ENCODE peak calls at places on chromosomes 6 and 20, in seven cellular contexts. W is tibial nerve, M is HCT116, S is cardiac fibroblast, T is IMR-90, N is AG04450, Z is psoas muscle. C is an unnamed sample.

GRCh38 chr6:29770286-29770685 is 47.1 kb downstream of the HLA-F start:
- DNase-seq in W (no peak), M (no peak), S (no peak), T (no peak), N (no peak), Z (no peak), C (no peak)

GRCh38 chr6:835476-836160 is 142.7 kb upstream of the EXOC2 start:
- DNase-seq in W (no peak), M (no peak), S (no peak), T (no peak), N (no peak), Z (no peak), C (no peak)

GRCh38 chr6:87421576-87421975 is 13.8 kb downstream of the CFAP206 start:
- DNase-seq in W (no peak), M (no peak), S (no peak), T (no peak), N (no peak), Z (no peak), C (no peak)

GRCh38 chr20:31972481-31973386 is 4.8 kb downstream of the XKR7 start:
- DNase-seq in W (no peak), M (no peak), S (no peak), T (peak), N (no peak), Z (no peak), C (no peak)

GRCh38 chr6:127463056-127463455 is 3.9 kb upstream of the KIAA0408 start:
- DNase-seq in W (no peak), M (no peak), S (peak), T (peak), N (no peak), Z (no peak), C (no peak)

GRCh38 chr6:169654590-169655391 is 47.0 kb downstream of the WDR27 start:
- DNase-seq in W (peak), M (no peak), S (peak), T (peak), N (peak), Z (peak), C (peak)

GRCh38 chr6:113825776-113826175 is 31.4 kb upstream of the MARCKS start:
- DNase-seq in W (peak), M (no peak), S (peak), T (peak), N (no peak), Z (peak), C (peak)

GRCh38 chr6:163183791-163184190 is 230.7 kb upstream of the QKI start:
- DNase-seq in W (no peak), M (no peak), S (peak), T (no peak), N (no peak), Z (no peak), C (no peak)

GRCh38 chr6:81575446-81575845 is 177.0 kb downstream of the TENT5A start:
- DNase-seq in W (no peak), M (no peak), S (no peak), T (peak), N (no peak), Z (no peak), C (no peak)

GRCh38 chr6:46676604-46677313 is 10.9 kb upstream of the TDRD6 start:
- DNase-seq in W (no peak), M (no peak), S (no peak), T (no peak), N (no peak), Z (no peak), C (no peak)

GRCh38 chr20:32970115-32970972 is 33.9 kb downstream of the SUN5 start:
- DNase-seq in W (no peak), M (no peak), S (no peak), T (no peak), N (no peak), Z (no peak), C (no peak)

GRCh38 chr6:111148110-111148509 is 60.8 kb downstream of the SLC16A10 start:
- DNase-seq in W (no peak), M (no peak), S (no peak), T (no peak), N (no peak), Z (no peak), C (no peak)

GRCh38 chr6:24197892-24198291 is 71.9 kb downstream of the NRSN1 start:
- DNase-seq in W (no peak), M (no peak), S (no peak), T (no peak), N (no peak), Z (no peak), C (no peak)

GRCh38 chr6:88629838-88630462 is 333.5 kb downstream of the RNGTT start:
- DNase-seq in W (no peak), M (no peak), S (no peak), T (no peak), N (no peak), Z (no peak), C (no peak)

GRCh38 chr6:161305860-161306259 is 32.0 kb upstream of the AGPAT4 start:
- DNase-seq in W (no peak), M (no peak), S (no peak), T (no peak), N (no peak), Z (no peak), C (no peak)

GRCh38 chr20:62704341-62704948 is 4.2 kb upstream of the NTSR1 start:
- DNase-seq in W (peak), M (peak), S (peak), T (peak), N (peak), Z (peak), C (peak)

GRCh38 chr6:28586273-28586672 is 60.6 kb downstream of the GPX5 start:
- DNase-seq in W (no peak), M (no peak), S (no peak), T (no peak), N (no peak), Z (no peak), C (no peak)

GRCh38 chr20:19628570-19629134 is 129.4 kb upstream of the RIN2 start:
- DNase-seq in W (no peak), M (peak), S (peak), T (peak), N (peak), Z (no peak), C (peak)

GRCh38 chr6:139951172-139951571 is 576.7 kb upstream of the CITED2 start:
- DNase-seq in W (no peak), M (no peak), S (no peak), T (no peak), N (no peak), Z (no peak), C (no peak)

GRCh38 chr6:30322527-30323501 is 3.9 kb upstream of the TRIM39 start:
- DNase-seq in W (no peak), M (no peak), S (peak), T (peak), N (no peak), Z (peak), C (no peak)

GRCh38 chr6:136103763-136104311 is 146.3 kb downstream of the MTFR2 start:
- DNase-seq in W (no peak), M (no peak), S (peak), T (no peak), N (no peak), Z (peak), C (peak)

GRCh38 chr6:43938178-43939101 is 168.4 kb downstream of the VEGFA start:
- DNase-seq in W (no peak), M (no peak), S (no peak), T (no peak), N (no peak), Z (no peak), C (no peak)

GRCh38 chr20:33729101-33729500 is 2.7 kb upstream of the ZNF341 start:
- DNase-seq in W (no peak), M (no peak), S (no peak), T (no peak), N (no peak), Z (no peak), C (no peak)

GRCh38 chr6:99334526-99335127 is 14.8 kb downstream of the FAXC start:
- DNase-seq in W (no peak), M (peak), S (peak), T (peak), N (peak), Z (no peak), C (no peak)

GRCh38 chr6:117503211-117503610 is 20.7 kb downstream of the DCBLD1 start:
- DNase-seq in W (no peak), M (no peak), S (no peak), T (no peak), N (no peak), Z (no peak), C (no peak)

GRCh38 chr6:107820571-107821261 is 3.4 kb downstream of the SCML4 start:
- DNase-seq in W (no peak), M (no peak), S (peak), T (no peak), N (no peak), Z (no peak), C (no peak)

GRCh38 chr6:87589693-87590416 is at the start of the genes ORC3 and RARS2:
- DNase-seq in W (peak), M (peak), S (peak), T (peak), N (peak), Z (peak), C (peak)

GRCh38 chr6:43086022-43086658 is 10.0 kb downstream of the PTK7 start:
- DNase-seq in W (no peak), M (no peak), S (no peak), T (no peak), N (no peak), Z (no peak), C (no peak)

GRCh38 chr20:57596358-57596757 is 23.9 kb downstream of the ZBP1 start:
- DNase-seq in W (no peak), M (no peak), S (no peak), T (no peak), N (no peak), Z (no peak), C (no peak)

GRCh38 chr6:14727494-14728395 is 518.1 kb upstream of the JARID2 start:
- DNase-seq in W (no peak), M (no peak), S (no peak), T (no peak), N (no peak), Z (no peak), C (no peak)

GRCh38 chr6:3421763-3422456 is 34.9 kb downstream of the SLC22A23 start:
- DNase-seq in W (no peak), M (no peak), S (peak), T (peak), N (no peak), Z (no peak), C (no peak)

GRCh38 chr6:64266351-64266821 is 630.8 kb downstream of the PHF3 start:
- DNase-seq in W (no peak), M (no peak), S (no peak), T (no peak), N (no peak), Z (no peak), C (no peak)

GRCh38 chr20:44354979-44355502 is 458 bp upstream of the HNF4A start:
- DNase-seq in W (no peak), M (peak), S (no peak), T (no peak), N (no peak), Z (no peak), C (no peak)

GRCh38 chr6:53290547-53291510 is 57.9 kb downstream of the ELOVL5 start:
- DNase-seq in W (no peak), M (no peak), S (no peak), T (no peak), N (no peak), Z (no peak), C (no peak)

GRCh38 chr20:60050193-60050960 is 92.2 kb downstream of the CDH26 start:
- DNase-seq in W (no peak), M (peak), S (no peak), T (no peak), N (no peak), Z (no peak), C (no peak)
- TF ChIP-seq CTCF in W (no peak), M (peak), S (peak), T (no peak), N (no peak), Z (no peak), C (no peak)

GRCh38 chr6:97850458-97851218 is 567.6 kb upstream of the MMS22L start:
- DNase-seq in W (no peak), M (no peak), S (peak), T (no peak), N (no peak), Z (no peak), C (no peak)
- H3K4me3 ChIP-seq in W (no peak), M (no peak), S (no peak), T (no peak), N (no peak), Z (no peak), C (no peak)

GRCh38 chr6:168388641-168389633 is 52.0 kb upstream of the SMOC2 start:
- DNase-seq in W (no peak), M (no peak), S (no peak), T (no peak), N (no peak), Z (no peak), C (no peak)
- TF ChIP-seq CTCF in W (no peak), M (no peak), S (no peak), T (no peak), N (no peak), Z (no peak), C (no peak)

GRCh38 chr6:2114100-2114499 is 131.3 kb downstream of the GMDS start:
- DNase-seq in W (no peak), M (no peak), S (no peak), T (no peak), N (no peak), Z (no peak), C (no peak)

GRCh38 chr6:2109796-2110195 is 135.6 kb downstream of the GMDS start:
- DNase-seq in W (no peak), M (no peak), S (no peak), T (no peak), N (no peak), Z (no peak), C (no peak)

GRCh38 chr6:2108700-2109306 is 136.6 kb downstream of the GMDS start:
- DNase-seq in W (no peak), M (no peak), S (no peak), T (no peak), N (no peak), Z (no peak), C (no peak)

GRCh38 chr6:2110504-2110903 is 134.9 kb downstream of the GMDS start:
- DNase-seq in W (no peak), M (no peak), S (peak), T (peak), N (no peak), Z (no peak), C (no peak)

GRCh38 chr6:2111162-2111677 is 134.2 kb downstream of the GMDS start:
- DNase-seq in W (no peak), M (peak), S (peak), T (peak), N (no peak), Z (no peak), C (no peak)
- H3K4me3 ChIP-seq in W (no peak), M (no peak), S (no peak), T (no peak), N (no peak), Z (no peak), C (no peak)

DNA sequence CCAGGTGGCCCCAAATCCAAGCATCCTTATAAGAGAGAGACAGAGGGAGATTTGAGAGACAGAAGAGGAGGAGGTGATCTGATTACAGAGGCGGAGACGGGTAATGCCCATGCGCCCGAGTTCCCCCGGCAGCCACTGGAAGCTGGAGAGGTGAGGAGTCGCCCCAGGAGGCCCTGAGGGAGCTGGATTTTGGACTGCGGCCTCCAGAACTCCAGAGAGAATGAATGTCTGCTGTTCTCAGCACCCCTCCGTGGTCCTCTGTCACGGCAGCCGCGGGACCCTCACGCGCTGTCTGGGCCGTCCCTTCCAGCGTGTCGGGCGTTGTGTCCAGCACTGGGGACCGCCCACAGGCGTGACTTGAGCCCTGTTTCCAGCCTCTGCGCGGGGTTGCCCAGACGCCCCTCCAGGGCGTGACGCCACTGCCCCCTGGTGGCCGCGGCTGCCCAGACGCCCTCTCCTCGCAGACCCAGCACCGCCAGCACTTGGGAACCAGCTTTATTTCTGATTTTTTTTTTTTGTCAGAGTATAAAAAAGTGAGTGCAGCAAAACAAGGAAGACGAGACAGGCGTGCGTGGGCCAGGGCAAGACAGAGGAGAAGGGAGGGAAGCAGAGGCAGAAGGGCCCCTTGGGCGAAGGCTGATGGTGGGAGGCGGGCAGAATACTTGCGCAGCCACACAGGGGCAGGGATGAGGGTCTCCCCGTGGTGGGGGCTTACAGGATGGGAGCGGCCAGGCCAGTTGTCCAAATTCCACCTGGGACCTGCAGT is 4.1 kb upstream of the ZNF512B start:
- DNase-seq in W (peak), M (peak), S (peak), T (peak), N (peak), Z (peak), C (peak)
- TF ChIP-seq CTCF in W (peak), M (no peak), S (peak), T (peak), N (peak), Z (peak), C (peak)

GRCh38 chr6:116036885-116037284 is 23.8 kb downstream of the FRK start:
- DNase-seq in W (no peak), M (no peak), S (no peak), T (no peak), N (no peak), Z (no peak), C (no peak)

GRCh38 chr6:116033687-116034303 is 26.9 kb downstream of the FRK start:
- DNase-seq in W (no peak), M (no peak), S (no peak), T (no peak), N (no peak), Z (no peak), C (no peak)

GRCh38 chr6:116034327-116034726 is 26.4 kb downstream of the FRK start:
- DNase-seq in W (no peak), M (no peak), S (peak), T (peak), N (no peak), Z (no peak), C (no peak)

GRCh38 chr6:116036075-116036773 is 24.5 kb downstream of the FRK start:
- DNase-seq in W (no peak), M (no peak), S (no peak), T (no peak), N (no peak), Z (no peak), C (no peak)

GRCh38 chr6:116035616-116036015 is 25.1 kb downstream of the FRK start:
- DNase-seq in W (no peak), M (no peak), S (no peak), T (no peak), N (no peak), Z (no peak), C (no peak)
- H3K4me3 ChIP-seq in W (no peak), M (no peak), S (no peak), T (no peak), N (no peak), Z (peak), C (peak)